ENCODE peak calls at places on chromosomes 1 and 21, in seven cellular contexts. F is GM20000, B is stomach, H is AG09319, T is retinal pigment epithelial cell, P is colonic mucosa, O is A172. L is an unnamed sample.

GRCh38 chr1:36436820-36437219 is 13.4 kb downstream of the OSCP1 start:
- DNase-seq in O (peak; percentile 31), F (no peak), P (no peak), H (no peak), T (no peak), B (no peak), L (no peak)

GRCh38 chr1:167489581-167490340 is 28.6 kb downstream of the CD247 start:
- DNase-seq in H (no peak), O (no peak), P (no peak), B (no peak), T (no peak), F (no peak), L (no peak)

GRCh38 chr1:229248821-229249817 is 21.8 kb upstream of the RAB4A start:
- DNase-seq in T (no peak), O (no peak), H (no peak), B (no peak), P (no peak), F (no peak), L (no peak)

GRCh38 chr1:94257451-94257850 is 20.1 kb upstream of the ARHGAP29 start:
- DNase-seq in O (no peak), F (no peak), H (no peak), T (no peak), P (no peak), B (no peak), L (no peak)

GRCh38 chr1:153494976-153495535 is 34.6 kb upstream of the S100A7 start:
- DNase-seq in T (no peak), P (peak; percentile 82), F (peak; percentile 66), B (peak; percentile 76), H (peak; percentile 14), O (peak; percentile 66), L (peak; percentile 47)

GRCh38 chr1:235783148-235783776 is 83.4 kb downstream of the LYST start:
- DNase-seq in T (peak; percentile 4), P (no peak), B (no peak), F (no peak), O (peak; percentile 55), H (peak; percentile 18), L (peak; percentile 43)

GRCh38 chr1:77447669-77448068 is 165.8 kb downstream of the AK5 start:
- DNase-seq in O (no peak), P (no peak), T (no peak), B (no peak), H (no peak), F (no peak), L (no peak)

GRCh38 chr1:20151906-20152598 is 12.9 kb downstream of the PLA2G2F start:
- DNase-seq in H (peak; percentile 35), P (peak; percentile 84), F (peak; percentile 89), O (peak; percentile 36), T (no peak), B (peak; percentile 84), L (peak; percentile 75)

GRCh38 chr1:41516168-41516961 is 31.9 kb upstream of the EDN2 start:
- DNase-seq in O (peak; percentile 67), H (peak; percentile 77), P (peak; percentile 91), B (peak; percentile 95), T (no peak), F (peak; percentile 94), L (peak; percentile 78)

GRCh38 chr1:246005067-246005466 is 502.0 kb downstream of the SMYD3 start:
- DNase-seq in F (no peak), T (peak; percentile 66), O (peak; percentile 98), H (peak; percentile 94), P (no peak), B (no peak), L (peak; percentile 98)

GRCh38 chr1:155379180-155379876 is 58.6 kb downstream of the RUSC1 start:
- DNase-seq in F (no peak), B (no peak), T (no peak), H (peak; percentile 46), O (peak; percentile 16), P (no peak), L (no peak)

GRCh38 chr1:42322577-42322976 is 12.5 kb downstream of the FOXJ3 start:
- DNase-seq in O (no peak), P (no peak), T (no peak), B (no peak), F (no peak), H (no peak), L (peak; percentile 50)

GRCh38 chr1:216765346-216766300 is 42.4 kb upstream of the ESRRG start:
- DNase-seq in T (peak; percentile 52), P (no peak), O (no peak), F (no peak), B (no peak), H (no peak), L (no peak)

GRCh38 chr1:213564215-213564659 is 423.5 kb upstream of the PROX1 start:
- DNase-seq in T (no peak), F (no peak), B (no peak), H (no peak), P (peak; percentile 56), O (no peak), L (peak; percentile 34)

GRCh38 chr1:1349256-1350012 is at the start of gene DVL1:
- DNase-seq in F (peak; percentile 99), O (no peak), B (peak; percentile 61), H (no peak), P (peak; percentile 76), T (no peak), L (peak; percentile 56)

GRCh38 chr1:65264197-65264929 is 45.0 kb upstream of the DNAJC6 start:
- DNase-seq in F (no peak), T (no peak), P (peak; percentile 38), O (peak; percentile 50), B (no peak), H (peak; percentile 40), L (peak; percentile 85)

GRCh38 chr1:154404984-154405761 is at the start of gene IL6R:
- DNase-seq in P (peak; percentile 92), B (peak; percentile 91), T (peak; percentile 52), O (peak; percentile 81), H (peak; percentile 76), F (peak; percentile 76), L (peak; percentile 86)

GRCh38 chr1:234114648-234115307 is 210.3 kb downstream of the SLC35F3 start:
- DNase-seq in O (peak; percentile 67), B (no peak), P (peak; percentile 36), F (peak; percentile 36), H (peak; percentile 15), T (peak; percentile 6), L (peak; percentile 58)

GRCh38 chr1:205538211-205538840 is 33.9 kb downstream of the CDK18 start:
- DNase-seq in F (no peak), B (peak; percentile 15), P (peak; percentile 11), H (no peak), T (peak; percentile 66), O (no peak), L (no peak)

GRCh38 chr21:43585514-43585913 is 73.8 kb downstream of the HSF2BP start:
- DNase-seq in T (no peak), P (no peak), H (no peak), F (no peak), O (peak; percentile 57), B (no peak), L (no peak)

GRCh38 chr1:7292714-7293419 is 478.2 kb upstream of the VAMP3 start:
- DNase-seq in T (no peak), B (no peak), O (no peak), F (no peak), H (no peak), P (no peak), L (no peak)

GRCh38 chr1:88801575-88802208 is 89.7 kb downstream of the GTF2B start:
- DNase-seq in T (no peak), B (no peak), H (no peak), P (no peak), F (no peak), O (peak; percentile 5), L (no peak)

GRCh38 chr1:178133291-178133989 is 39.5 kb downstream of the RASAL2 start:
- DNase-seq in B (no peak), F (no peak), O (no peak), H (no peak), T (no peak), P (no peak), L (no peak)

GRCh38 chr1:6745073-6745472 is 40.2 kb upstream of the CAMTA1 start:
- DNase-seq in B (no peak), H (no peak), P (no peak), O (no peak), F (no peak), T (no peak), L (no peak)

GRCh38 chr1:175597969-175598765 is 145.2 kb downstream of the TNR start:
- DNase-seq in O (no peak), B (no peak), P (no peak), F (peak; percentile 56), H (no peak), T (no peak), L (no peak)

GRCh38 chr1:180945151-180945550 is 32.5 kb downstream of the KIAA1614 start:
- DNase-seq in F (no peak), T (no peak), O (no peak), P (no peak), B (no peak), H (no peak), L (no peak)

GRCh38 chr1:202131956-202132821 is 9.5 kb downstream of the GPR37L1 start:
- DNase-seq in P (no peak), B (peak; percentile 46), H (no peak), F (no peak), T (no peak), O (no peak), L (no peak)

GRCh38 chr1:23026573-23026972 is 7.3 kb downstream of the KDM1A start:
- DNase-seq in F (no peak), P (no peak), T (no peak), H (no peak), O (no peak), B (no peak), L (no peak)

GRCh38 chr1:55669308-55669707 is 454.1 kb upstream of the USP24 start:
- DNase-seq in H (peak; percentile 48), F (no peak), T (no peak), P (no peak), B (no peak), O (no peak), L (no peak)

GRCh38 chr1:230717251-230717650 is 3.3 kb upstream of the AGT start:
- DNase-seq in H (no peak), F (no peak), O (no peak), B (no peak), P (no peak), T (no peak), L (no peak)